ENCODE peak calls at places on chromosomes 4 and X, in five cellular contexts. D, F, H, Q and N are unnamed samples.

GRCh38 chrX:63918611-63919010 is 133.6 kb upstream of the ARHGEF9 start:
- DNase-seq in Q (no peak), H (no peak), D (no peak), F (no peak), N (no peak)

GRCh38 chr4:126790633-126791032 is 842.1 kb upstream of the INTU start:
- DNase-seq in D (no peak), Q (no peak), F (no peak), H (no peak), N (no peak)

GRCh38 chrX:66408507-66408906 is 230.4 kb downstream of the EDA2R start:
- DNase-seq in H (no peak), D (no peak), Q (no peak), F (no peak), N (no peak)

GRCh38 chr4:114890773-114891172 is 222.6 kb downstream of the NDST4 start:
- DNase-seq in H (no peak), Q (no peak), F (no peak), D (no peak), N (no peak)

GRCh38 chr4:119172223-119172622 is 36.6 kb downstream of the MYOZ2 start:
- DNase-seq in F (no peak), H (no peak), Q (no peak), D (no peak), N (no peak)

GRCh38 chr4:105900541-105900940 is 5.3 kb downstream of the NPNT start:
- DNase-seq in H (no peak), D (no peak), F (no peak), Q (no peak), N (no peak)

GRCh38 chrX:44898411-44899221 is 25.6 kb downstream of the KDM6A start:
- DNase-seq in F (no peak), Q (no peak), H (no peak), D (peak), N (no peak)

GRCh38 chrX:134025986-134026731 is 40.8 kb upstream of the GPC3 start:
- DNase-seq in F (no peak), H (no peak), Q (no peak), D (no peak), N (no peak)

GRCh38 chr4:109966891-109967481 is 54.3 kb downstream of the EGF start:
- DNase-seq in Q (no peak), D (no peak), F (no peak), H (no peak), N (no peak)

GRCh38 chr4:150232029-150232428 is 153.8 kb downstream of the DCLK2 start:
- DNase-seq in D (no peak), Q (no peak), H (peak), F (no peak), N (no peak)

GRCh38 chr4:153916273-153916755 is 127.4 kb upstream of the SFRP2 start:
- DNase-seq in D (no peak), F (no peak), Q (no peak), H (no peak), N (no peak)

GRCh38 chrX:50579955-50580354 is 109.3 kb upstream of the DGKK start:
- DNase-seq in Q (no peak), F (no peak), H (peak), D (peak), N (peak)

GRCh38 chr4:184613405-184613804 is 35.8 kb downstream of the CASP3 start:
- DNase-seq in Q (no peak), D (no peak), F (no peak), H (no peak), N (no peak)

GRCh38 chrX:135086197-135086854 is 34.0 kb downstream of the ETDB start:
- DNase-seq in H (peak), F (no peak), D (peak), Q (no peak), N (peak)

GRCh38 chr4:71417150-71417549 is 78.3 kb downstream of the SLC4A4 start:
- DNase-seq in H (no peak), D (peak), Q (no peak), F (no peak), N (no peak)

GRCh38 chr4:3868146-3868840 is 102.1 kb downstream of the ADRA2C start:
- DNase-seq in H (no peak), Q (no peak), F (no peak), D (no peak), N (no peak)

GRCh38 chr4:102438873-102439614 is 62.1 kb upstream of the NFKB1 start:
- DNase-seq in H (peak), F (no peak), Q (no peak), D (no peak), N (no peak)

GRCh38 chr4:3462790-3463415 is at the start of gene DOK7:
- DNase-seq in H (no peak), F (no peak), Q (no peak), D (peak), N (no peak)

GRCh38 chrX:106891762-106892161 is 11.4 kb downstream of the RIPPLY1 start:
- DNase-seq in Q (no peak), H (no peak), D (no peak), F (no peak), N (no peak)

GRCh38 chr4:126614456-126614855 is 1018.3 kb upstream of the INTU start:
- DNase-seq in Q (no peak), F (no peak), D (no peak), H (no peak), N (no peak)

GRCh38 chr4:1711055-1711905 is 839 bp downstream of the SLBP start:
- DNase-seq in H (peak), F (no peak), D (peak), Q (no peak), N (peak)

GRCh38 chr4:1711906-1712215 is 258 bp downstream of the SLBP start:
- DNase-seq in H (no peak), Q (no peak), D (no peak), F (no peak), N (no peak)

GRCh38 chr4:1713003-1713397 is 881 bp upstream of the SLBP start:
- DNase-seq in F (no peak), H (no peak), D (no peak), Q (no peak), N (no peak)

GRCh38 chr4:1714303-1715001 is 2.3 kb upstream of the SLBP start:
- DNase-seq in H (no peak), F (no peak), D (no peak), Q (no peak), N (no peak)

DNA sequence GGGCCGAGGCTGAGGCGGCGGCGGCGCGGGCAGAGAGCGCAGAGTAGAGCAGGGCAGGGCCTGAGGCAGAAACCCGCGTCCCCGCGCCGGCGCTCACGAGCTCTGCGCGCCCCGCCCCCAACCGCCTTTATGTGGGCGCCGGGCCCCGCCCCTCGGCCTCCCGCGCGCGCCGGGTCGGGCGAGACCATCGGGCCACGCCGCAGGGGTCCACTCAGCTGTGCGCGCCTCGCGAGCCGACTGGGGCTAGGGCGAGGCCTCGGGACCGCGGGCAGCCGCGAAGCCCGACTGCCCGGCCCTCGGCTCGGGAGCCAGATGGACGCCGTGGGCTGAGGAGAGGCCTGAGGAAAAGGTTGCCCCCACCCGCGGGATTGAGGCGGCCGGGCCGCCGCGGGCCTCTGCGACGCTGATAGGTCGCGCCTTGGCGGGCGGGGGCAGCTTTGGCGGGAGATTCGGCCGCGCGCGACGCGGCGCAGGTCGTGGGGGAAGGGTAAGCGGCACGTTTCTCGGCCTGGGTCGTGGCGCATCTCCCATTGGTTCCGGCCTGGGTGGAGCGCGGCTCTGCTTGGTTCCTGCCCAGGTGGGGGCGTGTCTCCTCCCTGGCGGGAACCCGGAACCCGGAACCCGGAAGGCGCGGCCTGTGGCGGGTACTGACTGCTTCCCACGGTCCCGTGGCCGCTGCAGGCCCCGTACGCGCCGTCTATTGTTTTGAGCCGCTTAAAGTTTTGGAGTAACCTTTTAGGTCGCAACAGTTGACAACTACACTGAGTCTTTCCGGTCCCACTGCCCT is at the start of gene SLBP:
- DNase-seq in F (peak), H (peak), Q (peak), D (peak), N (peak)
- TF ChIP-seq POLR2A in F (peak), H (peak), Q (peak), D (no peak), N (peak)

DNA sequence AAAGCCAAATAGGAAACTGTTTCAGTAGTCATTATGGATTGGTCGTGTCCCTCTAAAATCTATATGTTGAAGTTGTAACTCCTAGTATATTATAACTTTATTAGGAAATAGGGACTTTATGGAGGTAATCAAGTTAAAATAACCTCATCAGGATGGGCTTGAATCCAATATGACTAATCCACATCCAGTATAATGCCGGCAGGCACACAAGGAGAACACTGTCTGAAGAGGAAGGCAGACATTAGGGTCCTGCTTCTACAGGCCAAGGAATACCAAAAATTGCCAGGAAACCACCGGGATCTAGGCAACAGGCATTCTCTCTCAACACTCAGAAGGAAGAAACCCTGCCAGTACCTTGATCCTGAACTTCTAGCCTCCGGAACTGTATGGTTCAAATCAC is 130.3 kb downstream of the ATP10D start:
- DNase-seq in H (no peak), D (no peak), Q (no peak), F (no peak), N (no peak)
- TF ChIP-seq POLR2AphosphoS5 in H (no peak), D (no peak), Q (no peak), F (no peak), N (no peak)

GRCh38 chrX:139815771-139816170 is 107.8 kb upstream of the MCF2 start:
- DNase-seq in Q (no peak), D (no peak), F (no peak), H (no peak), N (no peak)

GRCh38 chrX:139816204-139816603 is 108.2 kb upstream of the MCF2 start:
- DNase-seq in F (no peak), Q (no peak), H (peak), D (no peak), N (no peak)

DNA sequence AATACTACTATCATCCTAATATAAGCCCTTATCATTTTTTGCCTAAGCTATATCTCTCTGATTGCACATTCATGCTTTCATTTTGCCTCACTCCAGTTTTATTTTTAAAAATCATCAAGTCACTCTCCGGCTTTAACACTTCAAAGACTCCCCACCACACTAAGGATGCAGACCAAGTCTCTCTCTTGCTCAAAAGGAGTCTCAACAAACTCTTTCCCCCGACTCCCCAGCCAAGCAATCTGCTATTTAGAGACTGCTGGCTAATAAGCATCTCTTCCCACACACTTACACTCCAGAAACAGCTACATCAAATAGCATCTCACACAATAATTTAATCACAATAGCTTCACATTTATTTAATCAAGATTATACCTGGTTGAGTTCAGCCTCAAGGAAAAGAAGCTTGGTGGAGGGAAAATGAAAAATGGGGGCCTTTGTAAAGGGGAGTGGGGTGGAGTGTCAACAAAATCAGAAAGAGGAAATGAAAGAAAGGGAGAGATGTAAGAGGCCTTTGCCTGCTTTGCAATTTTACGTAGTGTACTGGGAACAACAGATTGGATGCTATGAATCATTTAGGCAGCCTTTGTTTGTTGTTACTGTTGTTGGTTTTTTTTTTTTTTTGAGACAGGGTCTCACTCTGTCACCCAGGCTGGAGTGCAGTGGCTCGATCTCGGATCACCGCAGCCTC is 104.1 kb upstream of the MCF2 start:
- DNase-seq in H (no peak), D (no peak), F (no peak), Q (no peak), N (no peak)
- TF ChIP-seq POLR2A in H (no peak), D (no peak), F (no peak), Q (no peak), N (no peak)

DNA sequence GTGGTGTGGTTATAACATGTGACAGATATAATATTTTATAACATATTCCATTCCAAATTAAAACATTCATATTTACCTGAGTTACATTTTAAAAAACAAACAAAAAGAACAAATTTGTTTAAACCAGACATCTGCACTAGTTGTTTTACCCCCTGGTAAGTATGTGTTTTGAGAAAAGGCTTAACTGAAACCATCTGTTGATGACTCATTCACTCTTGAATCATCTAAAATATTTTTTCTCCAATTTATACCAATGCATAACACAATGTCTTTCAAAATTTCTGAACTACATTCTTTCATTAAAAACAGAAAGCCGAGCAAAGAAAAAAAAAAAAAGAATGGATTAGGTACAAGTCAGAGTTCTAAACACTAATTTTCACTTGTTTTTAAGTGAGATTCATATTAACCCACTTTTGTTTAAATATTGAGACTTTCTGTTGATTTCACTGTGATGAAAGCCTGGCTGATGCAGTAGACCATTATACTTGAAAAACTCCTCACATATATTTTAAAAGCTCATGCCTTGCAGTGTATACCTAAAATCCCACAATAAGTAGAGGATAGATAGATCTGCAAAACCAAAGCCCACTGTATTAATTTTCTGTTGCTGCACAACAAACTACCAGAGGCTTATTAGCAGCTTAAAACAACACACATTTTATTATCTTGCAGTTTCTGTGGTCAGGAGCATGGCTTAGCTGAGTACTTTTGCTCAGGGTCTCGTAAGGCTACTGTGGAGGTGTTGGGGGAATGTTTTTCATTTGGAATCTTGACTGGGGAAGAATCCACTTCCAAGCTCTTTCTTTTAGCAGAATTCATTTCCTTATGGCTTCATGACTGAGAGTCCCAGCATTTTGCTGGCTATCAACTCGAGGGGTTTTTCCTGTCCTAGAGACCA is 221.5 kb downstream of the PCDH18 start:
- DNase-seq in Q (no peak), F (no peak), H (no peak), D (no peak), N (no peak)
- TF ChIP-seq POLR2AphosphoS5 in Q (no peak), F (no peak), H (no peak), D (no peak), N (no peak)